ENCODE peak calls at places on chromosomes 3 and 15, in ten cellular contexts. One of them, this sample, is unnamed.

GRCh38 chr3:11010406-11011165 is 18.0 kb downstream of the SLC6A1 start:
- DNase-seq in Daoy: no peak
- DNase-seq in COLO829: no peak
- DNase-seq in activated CD8-positive, alpha-beta memory T cell treated with anti-CD3 and anti-CD28 coated beads for 4 hours: no peak
- DNase-seq in B cell: no peak
- DNase-seq in lung: no peak
- DNase-seq in EH: no peak
- DNase-seq in C1 segment of cervical spinal cord: peak; percentile 71
- DNase-seq in choroid plexus epithelial cell: no peak
- DNase-seq in HEK293T: no peak
- DNase-seq in this sample: no peak

GRCh38 chr3:181712505-181713299 is 977 bp downstream of the SOX2 start:
- DNase-seq in C1 segment of cervical spinal cord: no peak
- DNase-seq in choroid plexus epithelial cell: no peak
- DNase-seq in HEK293T: no peak
- DNase-seq in COLO829: no peak
- DNase-seq in activated CD8-positive, alpha-beta memory T cell treated with anti-CD3 and anti-CD28 coated beads for 4 hours: no peak
- DNase-seq in EH: no peak
- DNase-seq in lung: no peak
- DNase-seq in Daoy: peak; percentile 81
- DNase-seq in B cell: no peak
- DNase-seq in this sample: no peak

GRCh38 chr3:103126111-103126510 is 691.3 kb downstream of the ZPLD1 start:
- DNase-seq in lung: no peak
- DNase-seq in choroid plexus epithelial cell: peak; percentile 2
- DNase-seq in Daoy: no peak
- DNase-seq in COLO829: no peak
- DNase-seq in EH: no peak
- DNase-seq in activated CD8-positive, alpha-beta memory T cell treated with anti-CD3 and anti-CD28 coated beads for 4 hours: no peak
- DNase-seq in HEK293T: no peak
- DNase-seq in B cell: no peak
- DNase-seq in C1 segment of cervical spinal cord: no peak
- DNase-seq in this sample: no peak

GRCh38 chr3:141738636-141739363 is 702 bp downstream of the RNF7 start:
- DNase-seq in HEK293T: no peak
- DNase-seq in Daoy: peak; percentile 49
- DNase-seq in C1 segment of cervical spinal cord: peak; percentile 77
- DNase-seq in B cell: no peak
- DNase-seq in choroid plexus epithelial cell: peak; percentile 69
- DNase-seq in activated CD8-positive, alpha-beta memory T cell treated with anti-CD3 and anti-CD28 coated beads for 4 hours: no peak
- DNase-seq in COLO829: peak; percentile 31
- DNase-seq in lung: no peak
- DNase-seq in EH: peak; percentile 60
- DNase-seq in this sample: no peak

GRCh38 chr3:75294124-75294523 is 370.0 kb upstream of the FRG2C start:
- DNase-seq in HEK293T: peak; percentile 47
- DNase-seq in B cell: no peak
- DNase-seq in C1 segment of cervical spinal cord: peak; percentile 11
- DNase-seq in lung: peak; percentile 40
- DNase-seq in choroid plexus epithelial cell: peak; percentile 36
- DNase-seq in EH: peak; percentile 56
- DNase-seq in COLO829: peak; percentile 79
- DNase-seq in Daoy: peak; percentile 16
- DNase-seq in activated CD8-positive, alpha-beta memory T cell treated with anti-CD3 and anti-CD28 coated beads for 4 hours: no peak
- DNase-seq in this sample: no peak

GRCh38 chr3:56200251-56200650 is 268.0 kb downstream of the ERC2 start:
- DNase-seq in activated CD8-positive, alpha-beta memory T cell treated with anti-CD3 and anti-CD28 coated beads for 4 hours: no peak
- DNase-seq in C1 segment of cervical spinal cord: no peak
- DNase-seq in lung: no peak
- DNase-seq in EH: no peak
- DNase-seq in B cell: no peak
- DNase-seq in COLO829: no peak
- DNase-seq in choroid plexus epithelial cell: no peak
- DNase-seq in Daoy: no peak
- DNase-seq in HEK293T: no peak
- DNase-seq in this sample: no peak

GRCh38 chr3:44024194-44024593 is 217.5 kb upstream of the TOPAZ1 start:
- DNase-seq in B cell: no peak
- DNase-seq in Daoy: no peak
- DNase-seq in EH: no peak
- DNase-seq in lung: no peak
- DNase-seq in C1 segment of cervical spinal cord: no peak
- DNase-seq in HEK293T: no peak
- DNase-seq in COLO829: no peak
- DNase-seq in activated CD8-positive, alpha-beta memory T cell treated with anti-CD3 and anti-CD28 coated beads for 4 hours: no peak
- DNase-seq in choroid plexus epithelial cell: no peak
- DNase-seq in this sample: no peak

GRCh38 chr15:31214864-31215489 is 111.7 kb upstream of the KLF13 start:
- DNase-seq in Daoy: no peak
- DNase-seq in EH: peak; percentile 15
- DNase-seq in lung: peak; percentile 88
- DNase-seq in B cell: no peak
- DNase-seq in choroid plexus epithelial cell: peak; percentile 29
- DNase-seq in COLO829: no peak
- DNase-seq in activated CD8-positive, alpha-beta memory T cell treated with anti-CD3 and anti-CD28 coated beads for 4 hours: no peak
- DNase-seq in HEK293T: no peak
- DNase-seq in C1 segment of cervical spinal cord: no peak
- DNase-seq in this sample: no peak

GRCh38 chr15:58087870-58088269 is 22.4 kb upstream of the ALDH1A2 start:
- DNase-seq in B cell: no peak
- DNase-seq in EH: no peak
- DNase-seq in activated CD8-positive, alpha-beta memory T cell treated with anti-CD3 and anti-CD28 coated beads for 4 hours: no peak
- DNase-seq in HEK293T: no peak
- DNase-seq in C1 segment of cervical spinal cord: no peak
- DNase-seq in Daoy: no peak
- DNase-seq in COLO829: no peak
- DNase-seq in lung: no peak
- DNase-seq in choroid plexus epithelial cell: no peak
- DNase-seq in this sample: no peak

GRCh38 chr3:61562042-61562809 is 855 bp downstream of the PTPRG start:
- DNase-seq in choroid plexus epithelial cell: peak; percentile 31
- DNase-seq in EH: peak; percentile 37
- DNase-seq in C1 segment of cervical spinal cord: peak; percentile 31
- DNase-seq in B cell: no peak
- DNase-seq in HEK293T: peak; percentile 36
- DNase-seq in Daoy: peak; percentile 27
- DNase-seq in activated CD8-positive, alpha-beta memory T cell treated with anti-CD3 and anti-CD28 coated beads for 4 hours: no peak
- DNase-seq in COLO829: no peak
- DNase-seq in lung: no peak
- DNase-seq in this sample: no peak

GRCh38 chr3:139794469-139795265 is 116.9 kb upstream of the NMNAT3 start:
- DNase-seq in lung: no peak
- DNase-seq in activated CD8-positive, alpha-beta memory T cell treated with anti-CD3 and anti-CD28 coated beads for 4 hours: no peak
- DNase-seq in choroid plexus epithelial cell: peak; percentile 41
- DNase-seq in COLO829: no peak
- DNase-seq in C1 segment of cervical spinal cord: no peak
- DNase-seq in B cell: no peak
- DNase-seq in HEK293T: no peak
- DNase-seq in EH: peak; percentile 12
- DNase-seq in Daoy: peak; percentile 39
- DNase-seq in this sample: no peak

GRCh38 chr3:69174435-69174834 is 52.0 kb upstream of the LMOD3 start:
- DNase-seq in Daoy: no peak
- DNase-seq in choroid plexus epithelial cell: no peak
- DNase-seq in EH: no peak
- DNase-seq in C1 segment of cervical spinal cord: no peak
- DNase-seq in COLO829: no peak
- DNase-seq in B cell: no peak
- DNase-seq in activated CD8-positive, alpha-beta memory T cell treated with anti-CD3 and anti-CD28 coated beads for 4 hours: no peak
- DNase-seq in lung: no peak
- DNase-seq in HEK293T: no peak
- DNase-seq in this sample: no peak

GRCh38 chr3:190305406-190305805 is 16.8 kb downstream of the CLDN1 start:
- DNase-seq in C1 segment of cervical spinal cord: no peak
- DNase-seq in HEK293T: no peak
- DNase-seq in Daoy: no peak
- DNase-seq in lung: no peak
- DNase-seq in COLO829: no peak
- DNase-seq in choroid plexus epithelial cell: peak; percentile 21
- DNase-seq in B cell: no peak
- DNase-seq in activated CD8-positive, alpha-beta memory T cell treated with anti-CD3 and anti-CD28 coated beads for 4 hours: no peak
- DNase-seq in EH: peak; percentile 50
- DNase-seq in this sample: no peak

GRCh38 chr3:129031476-129032215 is 28.9 kb upstream of the GP9 start:
- DNase-seq in choroid plexus epithelial cell: no peak
- DNase-seq in lung: no peak
- DNase-seq in B cell: peak; percentile 7
- DNase-seq in Daoy: no peak
- DNase-seq in HEK293T: no peak
- DNase-seq in COLO829: no peak
- DNase-seq in C1 segment of cervical spinal cord: no peak
- DNase-seq in EH: no peak
- DNase-seq in activated CD8-positive, alpha-beta memory T cell treated with anti-CD3 and anti-CD28 coated beads for 4 hours: no peak
- DNase-seq in this sample: no peak

GRCh38 chr15:63892794-63893441 is 59.2 kb upstream of the HERC1 start:
- DNase-seq in COLO829: no peak
- DNase-seq in C1 segment of cervical spinal cord: no peak
- DNase-seq in choroid plexus epithelial cell: no peak
- DNase-seq in B cell: peak; percentile 51
- DNase-seq in EH: no peak
- DNase-seq in activated CD8-positive, alpha-beta memory T cell treated with anti-CD3 and anti-CD28 coated beads for 4 hours: peak; percentile 61
- DNase-seq in lung: no peak
- DNase-seq in Daoy: no peak
- DNase-seq in HEK293T: no peak
- DNase-seq in this sample: no peak

GRCh38 chr3:122184591-122184929 is 1.1 kb downstream of the CASR start:
- DNase-seq in HEK293T: no peak
- DNase-seq in EH: no peak
- DNase-seq in COLO829: no peak
- DNase-seq in Daoy: no peak
- DNase-seq in lung: no peak
- DNase-seq in activated CD8-positive, alpha-beta memory T cell treated with anti-CD3 and anti-CD28 coated beads for 4 hours: no peak
- DNase-seq in C1 segment of cervical spinal cord: no peak
- DNase-seq in B cell: no peak
- DNase-seq in choroid plexus epithelial cell: no peak
- DNase-seq in this sample: no peak

GRCh38 chr3:10945683-10946287 is 46.8 kb upstream of the SLC6A1 start:
- DNase-seq in EH: peak; percentile 52
- DNase-seq in activated CD8-positive, alpha-beta memory T cell treated with anti-CD3 and anti-CD28 coated beads for 4 hours: no peak
- DNase-seq in HEK293T: peak; percentile 83
- DNase-seq in Daoy: peak; percentile 59
- DNase-seq in choroid plexus epithelial cell: peak; percentile 55
- DNase-seq in COLO829: no peak
- DNase-seq in B cell: no peak
- DNase-seq in lung: peak; percentile 56
- DNase-seq in C1 segment of cervical spinal cord: peak; percentile 69
- DNase-seq in this sample: no peak

GRCh38 chr3:45890405-45890804 is 4.1 kb downstream of the CCR9 start:
- DNase-seq in Daoy: peak; percentile 42
- DNase-seq in choroid plexus epithelial cell: no peak
- DNase-seq in EH: peak; percentile 8
- DNase-seq in COLO829: no peak
- DNase-seq in B cell: no peak
- DNase-seq in HEK293T: no peak
- DNase-seq in lung: no peak
- DNase-seq in C1 segment of cervical spinal cord: no peak
- DNase-seq in activated CD8-positive, alpha-beta memory T cell treated with anti-CD3 and anti-CD28 coated beads for 4 hours: no peak
- DNase-seq in this sample: no peak